ENCODE peak calls at places on chromosomes 6 and 20, in seven cellular contexts. G, K, Q, S, J, D and O are unnamed samples.

GRCh38 chr6:139251377-139252017 is 40.3 kb downstream of the TXLNB start:
- DNase-seq in Q (no peak), D (no peak), G (no peak), J (peak; percentile 72), K (no peak), S (no peak), O (no peak)

GRCh38 chr20:45853484-45853883 is 3.7 kb downstream of the ACOT8 start:
- DNase-seq in S (no peak), D (peak; percentile 49), J (no peak), G (no peak), Q (peak; percentile 57), K (no peak), O (no peak)

GRCh38 chr20:54491443-54491842 is 16.1 kb downstream of the DOK5 start:
- DNase-seq in G (no peak), D (no peak), J (no peak), Q (no peak), S (no peak), K (no peak), O (no peak)

GRCh38 chr6:24994812-24995211 is 59.1 kb upstream of the RIPOR2 start:
- DNase-seq in G (no peak), Q (no peak), S (no peak), K (no peak), D (no peak), J (no peak), O (no peak)

GRCh38 chr6:101588343-101588742 is 194.8 kb downstream of the GRIK2 start:
- DNase-seq in Q (no peak), J (no peak), S (no peak), K (no peak), D (no peak), G (no peak), O (no peak)

GRCh38 chr20:35791097-35791496 is 19.3 kb downstream of the PHF20 start:
- DNase-seq in G (no peak), D (no peak), S (no peak), J (no peak), Q (no peak), K (no peak), O (no peak)

GRCh38 chr20:50071039-50071888 is 41.7 kb downstream of the UBE2V1 start:
- DNase-seq in Q (peak; percentile 91), D (peak; percentile 100), K (peak; percentile 87), J (peak; percentile 78), G (peak; percentile 63), S (peak; percentile 87), O (peak; percentile 88)

GRCh38 chr20:10679269-10679668 is 5.5 kb upstream of the JAG1 start:
- DNase-seq in Q (no peak), S (no peak), D (no peak), G (peak; percentile 30), J (no peak), K (no peak), O (no peak)

GRCh38 chr6:144768676-144769599 is 483.8 kb downstream of the UTRN start:
- DNase-seq in Q (no peak), S (no peak), K (no peak), J (no peak), D (no peak), G (no peak), O (no peak)

GRCh38 chr6:72975346-72975745 is 249.9 kb downstream of the KHDC1L start:
- DNase-seq in J (no peak), Q (no peak), G (no peak), D (no peak), K (no peak), S (no peak), O (no peak)

GRCh38 chr6:169076240-169076639 is 177.4 kb downstream of the THBS2 start:
- DNase-seq in K (no peak), G (no peak), D (no peak), J (no peak), Q (no peak), S (no peak), O (no peak)

GRCh38 chr6:138410972-138411667 is 7.1 kb downstream of the HEBP2 start:
- DNase-seq in D (no peak), Q (no peak), G (peak; percentile 83), K (no peak), S (peak; percentile 29), J (peak; percentile 76), O (no peak)

GRCh38 chr6:124770131-124770530 is 192.1 kb upstream of the RNF217 start:
- DNase-seq in Q (no peak), D (no peak), G (no peak), K (peak; percentile 19), J (no peak), S (no peak), O (no peak)

GRCh38 chr6:40532349-40533028 is 54.7 kb downstream of the LRFN2 start:
- DNase-seq in S (no peak), J (no peak), D (no peak), Q (no peak), G (no peak), K (no peak), O (no peak)

GRCh38 chr20:58088625-58089024 is 139.8 kb downstream of the ANKRD60 start:
- DNase-seq in S (no peak), K (no peak), Q (no peak), G (no peak), D (no peak), J (no peak), O (no peak)

GRCh38 chr6:134074151-134074712 is 21.8 kb upstream of the SLC2A12 start:
- DNase-seq in G (no peak), D (peak; percentile 78), S (no peak), J (no peak), K (peak; percentile 94), Q (peak; percentile 92), O (peak; percentile 85)

GRCh38 chr6:158441639-158442308 is 118.1 kb upstream of the TMEM181 start:
- DNase-seq in S (no peak), G (no peak), K (no peak), Q (no peak), D (no peak), J (no peak), O (no peak)

GRCh38 chr6:4327841-4328240 is 192.5 kb upstream of the ECI2 start:
- DNase-seq in J (no peak), D (no peak), G (no peak), S (no peak), Q (no peak), K (no peak), O (no peak)

GRCh38 chr6:164859791-164860190 is 449.6 kb downstream of the C6orf118 start:
- DNase-seq in G (no peak), K (no peak), D (no peak), J (no peak), S (no peak), Q (no peak), O (no peak)

GRCh38 chr6:170234419-170234818 is 56.5 kb downstream of the DLL1 start:
- DNase-seq in Q (no peak), J (no peak), G (no peak), K (no peak), D (no peak), S (no peak), O (peak; percentile 59)

GRCh38 chr6:112216699-112217551 is 37.4 kb downstream of the LAMA4 start:
- DNase-seq in G (peak; percentile 95), Q (no peak), D (no peak), J (peak; percentile 94), S (no peak), K (peak; percentile 48), O (no peak)

GRCh38 chr20:49687595-49688567 is 25.8 kb downstream of the B4GALT5 start:
- DNase-seq in J (no peak), D (no peak), S (no peak), K (peak; percentile 69), Q (no peak), G (no peak), O (peak; percentile 48)

GRCh38 chr6:159981591-159982245 is 12.8 kb downstream of the IGF2R start:
- DNase-seq in D (no peak), G (peak; percentile 91), S (no peak), Q (no peak), J (peak; percentile 96), K (no peak), O (no peak)

DNA sequence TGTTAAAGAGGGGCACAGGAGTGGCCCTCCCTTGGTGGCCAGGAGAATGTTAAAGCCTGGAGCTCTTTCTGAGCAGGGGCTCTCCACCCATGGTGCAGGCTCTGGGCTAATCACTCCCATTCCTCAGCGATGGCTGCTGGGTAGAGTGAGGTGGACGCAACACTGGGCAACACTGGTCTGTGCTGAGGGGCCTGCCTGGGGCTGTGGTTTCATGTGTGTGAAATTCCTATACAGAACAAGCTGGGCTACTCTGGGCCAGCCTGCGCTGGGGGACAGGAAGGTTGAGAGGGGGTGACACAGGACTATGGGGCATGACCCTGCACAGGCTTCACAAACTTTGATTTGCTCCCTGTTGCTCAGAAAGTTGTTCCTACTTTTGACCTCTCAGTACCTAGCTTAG is 392.6 kb downstream of the ZFAND3 start:
- DNase-seq in K (peak; percentile 62), G (no peak), Q (no peak), D (no peak), J (no peak), S (no peak), O (no peak)
- H3K23ac ChIP-seq in K (no peak overlapping the region), G (no peak overlapping the region), Q (no peak overlapping the region), D (no peak overlapping the region), J (no peak overlapping the region), S (no peak overlapping the region), O (no peak overlapping the region)

GRCh38 chr6:32192608-32193039 is at the start of gene GPSM3:
- DNase-seq in D (no peak), Q (peak; percentile 67), S (no peak), J (peak; percentile 41), G (peak; percentile 36), K (peak; percentile 89), O (no peak)
- H2BK120ac ChIP-seq in D (peak within 1 kb of the TSS; percentile 88), Q (no peak within 1 kb of the TSS), S (peak within 1 kb of the TSS; percentile 55), J (peak within 1 kb of the TSS; percentile 99), G (peak within 1 kb of the TSS; percentile 93), K (peak within 1 kb of the TSS; percentile 31), O (peak within 1 kb of the TSS; percentile 88)

GRCh38 chr20:12294684-12295083 is 377.0 kb downstream of the BTBD3 start:
- DNase-seq in G (no peak), S (no peak), Q (no peak), K (no peak), D (no peak), J (no peak), O (no peak)

GRCh38 chr20:12293900-12294299 is 376.2 kb downstream of the BTBD3 start:
- DNase-seq in D (no peak), Q (no peak), S (peak; percentile 5), K (no peak), G (no peak), J (no peak), O (no peak)

GRCh38 chr20:12287575-12287974 is 369.9 kb downstream of the BTBD3 start:
- DNase-seq in G (no peak), J (no peak), D (no peak), S (peak; percentile 76), Q (no peak), K (peak; percentile 71), O (no peak)

GRCh38 chr20:12289476-12289875 is 371.8 kb downstream of the BTBD3 start:
- DNase-seq in J (no peak), G (no peak), K (no peak), S (no peak), D (no peak), Q (no peak), O (no peak)

DNA sequence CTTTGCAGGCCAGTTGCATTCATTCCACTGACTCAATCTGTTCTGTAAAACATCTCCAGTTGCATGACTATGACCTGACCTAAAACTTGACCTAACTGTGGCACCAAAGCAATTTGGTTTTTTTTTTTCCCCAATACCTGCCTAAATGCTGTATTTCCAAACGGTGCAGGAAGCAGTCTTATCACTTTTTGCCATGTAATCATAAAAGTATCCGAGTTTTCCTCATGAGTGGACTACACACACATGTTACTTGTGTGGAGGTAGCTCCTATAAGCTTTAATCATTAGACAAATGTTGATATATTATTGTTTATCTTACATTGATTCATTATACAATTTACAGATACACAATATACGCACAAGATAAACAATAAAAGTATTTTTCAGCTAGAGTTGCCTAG is 373.7 kb downstream of the BTBD3 start:
- DNase-seq in J (no peak), D (no peak), S (no peak), K (no peak), Q (no peak), G (no peak), O (no peak)
- H3K23ac ChIP-seq in J (no peak overlapping the region), D (no peak overlapping the region), S (no peak overlapping the region), K (no peak overlapping the region), Q (no peak overlapping the region), G (no peak overlapping the region), O (no peak overlapping the region)

GRCh38 chr6:34891296-34891695 is 2.2 kb downstream of the ANKS1A start:
- DNase-seq in J (no peak), G (no peak), D (no peak), Q (no peak), K (no peak), S (no peak), O (no peak)
- H2BK120ac ChIP-seq in J (no peak overlapping the region), G (no peak overlapping the region), D (no peak overlapping the region), Q (no peak overlapping the region), K (no peak overlapping the region), S (no peak overlapping the region), O (no peak overlapping the region)